ENCODE peak calls at places on chromosomes 5 and 9, in nine cellular contexts. Z is naive thymus-derived CD4-positive, alpha-beta T cell; W is BE2C; L is sigmoid colon; B is GM23338; H is adipocyte; Q is CD8-positive, alpha-beta memory T cell; X is cardiac fibroblast; N is kidney epithelial cell. F is an unnamed sample.

GRCh38 chr5:111790295-111790694 is 33.3 kb upstream of the NREP start:
- DNase-seq in Z (no peak), W (no peak), L (no peak), B (no peak), H (no peak), Q (no peak), X (no peak), N (no peak), F (no peak)

GRCh38 chr9:34961574-34962480 is 3.7 kb downstream of the PHF24 start:
- DNase-seq in Z (no peak), W (no peak), L (no peak), B (peak), H (peak), Q (no peak), X (peak), N (peak), F (no peak)

GRCh38 chr9:127921592-127922120 is 4.8 kb upstream of the ST6GALNAC4 start:
- DNase-seq in Z (peak), W (peak), L (peak), B (peak), H (peak), Q (peak), X (peak), N (no peak), F (peak)

GRCh38 chr9:18320046-18320445 is 153.9 kb upstream of the ADAMTSL1 start:
- DNase-seq in Z (no peak), W (no peak), L (no peak), B (peak), H (no peak), Q (no peak), X (peak), N (no peak), F (no peak)

GRCh38 chr5:119417891-119418781 is 34.2 kb upstream of the HSD17B4 start:
- DNase-seq in Z (no peak), W (no peak), L (no peak), B (no peak), H (peak), Q (no peak), X (peak), N (no peak), F (no peak)

GRCh38 chr9:19992556-19992955 is 203.7 kb upstream of the SLC24A2 start:
- DNase-seq in Z (no peak), W (no peak), L (no peak), B (no peak), H (peak), Q (no peak), X (peak), N (peak), F (no peak)

GRCh38 chr5:125485003-125485641 is 738.7 kb upstream of the ZNF608 start:
- DNase-seq in Z (no peak), W (peak), L (peak), B (peak), H (peak), Q (no peak), X (peak), N (peak), F (no peak)

GRCh38 chr5:30918171-30918570 is 275.3 kb upstream of the CDH6 start:
- DNase-seq in Z (no peak), W (no peak), L (no peak), B (no peak), H (peak), Q (no peak), X (no peak), N (peak), F (no peak)

GRCh38 chr5:168274416-168274815 is 17.0 kb upstream of the WWC1 start:
- DNase-seq in Z (no peak), W (no peak), L (no peak), B (no peak), H (peak), Q (no peak), X (no peak), N (no peak), F (no peak)

GRCh38 chr5:28012538-28012937 is 974.2 kb upstream of the CDH9 start:
- DNase-seq in Z (no peak), W (no peak), L (no peak), B (no peak), H (no peak), Q (no peak), X (no peak), N (no peak), F (no peak)

GRCh38 chr5:90962481-90962880 is 403.9 kb downstream of the ADGRV1 start:
- DNase-seq in Z (no peak), W (no peak), L (no peak), B (no peak), H (no peak), Q (no peak), X (no peak), N (no peak), F (no peak)

GRCh38 chr5:88944751-88945507 is 61.9 kb upstream of the MEF2C start:
- DNase-seq in Z (no peak), W (peak), L (no peak), B (no peak), H (peak), Q (no peak), X (peak), N (no peak), F (no peak)

GRCh38 chr9:123267481-123268239 is 726 bp downstream of the STRBP start:
- DNase-seq in Z (no peak), W (no peak), L (peak), B (peak), H (no peak), Q (peak), X (no peak), N (no peak), F (no peak)

GRCh38 chr9:91845839-91846238 is 104.2 kb downstream of the ROR2 start:
- DNase-seq in Z (no peak), W (no peak), L (no peak), B (no peak), H (no peak), Q (no peak), X (no peak), N (no peak), F (no peak)

GRCh38 chr9:114775981-114776380 is 29.9 kb downstream of the TNFSF15 start:
- DNase-seq in Z (no peak), W (no peak), L (no peak), B (no peak), H (no peak), Q (no peak), X (no peak), N (no peak), F (no peak)

GRCh38 chr5:128825826-128826225 is 139.5 kb upstream of the SLC27A6 start:
- DNase-seq in Z (no peak), W (no peak), L (no peak), B (no peak), H (peak), Q (no peak), X (peak), N (no peak), F (no peak)

GRCh38 chr9:82805027-82805426 is 257.9 kb downstream of the RASEF start:
- DNase-seq in Z (no peak), W (no peak), L (no peak), B (peak), H (no peak), Q (no peak), X (no peak), N (no peak), F (no peak)

GRCh38 chr9:95092321-95093072 is 225.0 kb downstream of the FANCC start:
- DNase-seq in Z (no peak), W (peak), L (peak), B (peak), H (peak), Q (no peak), X (peak), N (peak), F (no peak)

GRCh38 chr5:78925102-78925876 is 59.8 kb downstream of the ARSB start:
- DNase-seq in Z (no peak), W (no peak), L (no peak), B (no peak), H (no peak), Q (no peak), X (no peak), N (no peak), F (no peak)

GRCh38 chr9:87725900-87726709 is at the start of gene CTSL:
- DNase-seq in Z (peak), W (peak), L (peak), B (peak), H (peak), Q (no peak), X (peak), N (no peak), F (peak)

GRCh38 chr9:94801685-94802084 is 75.2 kb downstream of the AOPEP start:
- DNase-seq in Z (no peak), W (no peak), L (no peak), B (no peak), H (no peak), Q (no peak), X (peak), N (no peak), F (no peak)

GRCh38 chr5:150762216-150762615 is 3.4 kb upstream of the DCTN4 start:
- DNase-seq in Z (no peak), W (no peak), L (no peak), B (no peak), H (no peak), Q (no peak), X (peak), N (no peak), F (no peak)

GRCh38 chr5:119340597-119341218 is 15.1 kb upstream of the TNFAIP8 start:
- DNase-seq in Z (peak), W (no peak), L (no peak), B (no peak), H (no peak), Q (peak), X (no peak), N (no peak), F (peak)

GRCh38 chr5:52150501-52150900 is 637.2 kb upstream of the ITGA1 start:
- DNase-seq in Z (no peak), W (no peak), L (no peak), B (peak), H (no peak), Q (no peak), X (no peak), N (no peak), F (no peak)

GRCh38 chr9:115369322-115369957 is 251.5 kb upstream of the TNC start:
- DNase-seq in Z (no peak), W (no peak), L (no peak), B (no peak), H (peak), Q (no peak), X (peak), N (no peak), F (no peak)

GRCh38 chr9:136328011-136328621 is 777 bp downstream of the GPSM1 start:
- DNase-seq in Z (peak), W (no peak), L (no peak), B (no peak), H (peak), Q (no peak), X (no peak), N (no peak), F (no peak)

GRCh38 chr5:118794281-118794680 is 194.1 kb downstream of the DTWD2 start:
- DNase-seq in Z (no peak), W (no peak), L (no peak), B (no peak), H (no peak), Q (no peak), X (no peak), N (no peak), F (no peak)

GRCh38 chr9:110126986-110127864 is 80.7 kb downstream of the C9orf152 start:
- DNase-seq in Z (no peak), W (no peak), L (peak), B (peak), H (no peak), Q (no peak), X (peak), N (no peak), F (no peak)

GRCh38 chr5:180090098-180090768 is 18.7 kb upstream of the RNF130 start:
- DNase-seq in Z (peak), W (peak), L (peak), B (peak), H (peak), Q (peak), X (peak), N (no peak), F (peak)

GRCh38 chr9:113504725-113505590 is 41.4 kb downstream of the RGS3 start:
- DNase-seq in Z (no peak), W (no peak), L (no peak), B (no peak), H (no peak), Q (no peak), X (peak), N (no peak), F (no peak)

GRCh38 chr5:131994533-131995226 is 16.8 kb downstream of the ACSL6 start:
- DNase-seq in Z (no peak), W (no peak), L (no peak), B (peak), H (no peak), Q (no peak), X (no peak), N (no peak), F (no peak)

GRCh38 chr9:29332789-29333188 is 1759.5 kb upstream of the C9orf72 start:
- DNase-seq in Z (no peak), W (no peak), L (no peak), B (no peak), H (peak), Q (no peak), X (peak), N (peak), F (no peak)

GRCh38 chr9:4622016-4622415 is 40.1 kb upstream of the PLPP6 start:
- DNase-seq in Z (no peak), W (no peak), L (no peak), B (peak), H (no peak), Q (no peak), X (no peak), N (no peak), F (no peak)

GRCh38 chr5:106154280-106154716 is 1516.4 kb downstream of the EFNA5 start:
- DNase-seq in Z (no peak), W (no peak), L (peak), B (no peak), H (no peak), Q (no peak), X (no peak), N (no peak), F (no peak)

GRCh38 chr9:120445974-120446373 is 134.0 kb downstream of the CDK5RAP2 start:
- DNase-seq in Z (no peak), W (no peak), L (no peak), B (no peak), H (no peak), Q (no peak), X (no peak), N (no peak), F (no peak)

GRCh38 chr9:100720922-100721321 is 143.0 kb downstream of the CAVIN4 start:
- DNase-seq in Z (no peak), W (no peak), L (no peak), B (no peak), H (no peak), Q (no peak), X (peak), N (no peak), F (no peak)

GRCh38 chr5:9534881-9535517 is 10.9 kb downstream of the SEMA5A start:
- DNase-seq in Z (no peak), W (no peak), L (no peak), B (no peak), H (no peak), Q (no peak), X (peak), N (no peak), F (no peak)

GRCh38 chr5:28473531-28474107 is 1435.2 kb upstream of the CDH9 start:
- DNase-seq in Z (no peak), W (no peak), L (no peak), B (peak), H (peak), Q (no peak), X (peak), N (peak), F (no peak)

GRCh38 chr5:10519729-10520128 is 44.1 kb upstream of the ANKRD33B start:
- DNase-seq in Z (no peak), W (no peak), L (peak), B (no peak), H (no peak), Q (no peak), X (no peak), N (no peak), F (no peak)

GRCh38 chr5:14252793-14253192 is 109.7 kb downstream of the TRIO start:
- DNase-seq in Z (no peak), W (no peak), L (no peak), B (no peak), H (no peak), Q (no peak), X (no peak), N (no peak), F (no peak)

GRCh38 chr5:14250778-14251711 is 107.9 kb downstream of the TRIO start:
- DNase-seq in Z (no peak), W (no peak), L (no peak), B (no peak), H (no peak), Q (no peak), X (no peak), N (no peak), F (no peak)

GRCh38 chr5:14251733-14252132 is 108.6 kb downstream of the TRIO start:
- DNase-seq in Z (no peak), W (no peak), L (no peak), B (no peak), H (no peak), Q (no peak), X (no peak), N (no peak), F (no peak)

GRCh38 chr5:14249258-14250093 is 106.3 kb downstream of the TRIO start:
- DNase-seq in Z (no peak), W (no peak), L (no peak), B (no peak), H (no peak), Q (no peak), X (no peak), N (no peak), F (no peak)

DNA sequence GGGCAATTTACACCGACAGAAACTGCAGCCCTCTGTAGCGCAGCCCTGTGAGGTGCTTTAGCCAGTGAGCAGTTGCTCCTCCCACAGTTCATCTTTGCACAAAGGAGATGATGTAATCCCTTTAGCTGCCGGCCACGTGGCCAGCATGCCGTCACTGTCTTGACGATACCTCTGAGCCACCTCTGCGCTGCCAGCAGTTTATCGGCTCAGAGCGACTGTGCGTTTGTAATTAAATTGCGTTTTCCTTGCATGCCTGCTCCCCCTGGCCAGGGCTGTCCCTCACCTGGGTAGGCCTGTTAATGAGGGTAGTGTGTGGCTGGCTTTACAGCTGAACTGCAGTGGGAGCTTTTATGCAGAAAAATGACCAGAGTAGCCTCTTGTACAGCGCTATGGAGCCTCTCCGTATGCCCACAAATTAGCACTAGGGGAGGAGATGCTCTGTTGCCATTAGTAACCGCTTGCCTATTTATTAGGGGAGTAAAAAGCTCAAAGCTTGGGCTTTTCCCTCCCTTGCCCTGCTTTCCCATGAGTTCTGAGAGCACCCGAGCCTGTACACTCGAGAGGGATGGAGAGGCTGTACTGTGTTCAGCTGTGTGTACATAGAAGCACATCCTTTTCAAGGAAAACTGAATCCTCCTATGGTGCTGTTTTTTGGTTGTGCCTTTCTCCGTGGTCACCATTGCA is 107.1 kb downstream of the TRIO start:
- DNase-seq in Z (no peak), W (peak), L (peak), B (peak), H (peak), Q (no peak), X (peak), N (peak), F (no peak)
- H3K4me3 ChIP-seq in Z (no peak), W (peak), L (no peak), B (no peak), H (peak), Q (no peak), X (no peak), N (peak), F (no peak)

DNA sequence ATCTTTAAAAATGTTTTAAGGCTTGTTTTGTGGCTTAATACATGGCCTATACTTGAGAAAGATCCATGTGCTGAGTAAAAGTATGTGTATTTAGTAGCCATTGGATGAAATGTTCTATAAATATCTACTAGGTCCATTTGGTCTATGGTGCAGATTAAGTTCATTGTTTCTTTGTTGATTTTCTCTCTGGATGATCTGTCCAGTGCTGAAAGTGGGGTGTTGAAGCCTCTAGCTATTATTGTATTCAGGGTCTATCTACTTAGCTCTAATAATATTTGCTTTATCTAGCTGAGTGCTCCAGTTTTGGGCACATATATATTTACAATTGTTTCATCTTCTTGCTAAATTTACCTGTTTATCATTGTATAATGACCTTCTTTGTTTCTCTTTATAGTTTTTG is 272.2 kb upstream of the NR4A3 start:
- DNase-seq in Z (no peak), W (no peak), L (no peak), B (no peak), H (no peak), Q (no peak), X (no peak), N (no peak), F (no peak)
- H3K4me3 ChIP-seq in Z (no peak), W (no peak), L (no peak), B (no peak), H (no peak), Q (no peak), X (no peak), N (no peak), F (no peak)

GRCh38 chr9:17003576-17004240 is 131.1 kb upstream of the CNTLN start:
- DNase-seq in Z (no peak), W (no peak), L (no peak), B (no peak), H (peak), Q (no peak), X (peak), N (no peak), F (no peak)

GRCh38 chr9:17009071-17009470 is 125.8 kb upstream of the CNTLN start:
- DNase-seq in Z (no peak), W (no peak), L (no peak), B (no peak), H (no peak), Q (no peak), X (no peak), N (no peak), F (no peak)

GRCh38 chr9:17004500-17004899 is 130.3 kb upstream of the CNTLN start:
- DNase-seq in Z (no peak), W (no peak), L (no peak), B (peak), H (peak), Q (no peak), X (peak), N (peak), F (no peak)

GRCh38 chr9:17005085-17005484 is 129.8 kb upstream of the CNTLN start:
- DNase-seq in Z (no peak), W (peak), L (peak), B (peak), H (peak), Q (no peak), X (peak), N (peak), F (no peak)
- H3K4me3 ChIP-seq in Z (no peak), W (peak), L (no peak), B (no peak), H (peak), Q (no peak), X (no peak), N (peak), F (no peak)

GRCh38 chr5:5150667-5151066 is 10.5 kb downstream of the ADAMTS16 start:
- DNase-seq in Z (no peak), W (no peak), L (no peak), B (no peak), H (no peak), Q (no peak), X (no peak), N (no peak), F (no peak)

GRCh38 chr5:5144441-5144840 is 4.3 kb downstream of the ADAMTS16 start:
- DNase-seq in Z (no peak), W (no peak), L (no peak), B (no peak), H (no peak), Q (no peak), X (no peak), N (no peak), F (no peak)

GRCh38 chr5:5149154-5149553 is 9.0 kb downstream of the ADAMTS16 start:
- DNase-seq in Z (no peak), W (no peak), L (no peak), B (no peak), H (no peak), Q (no peak), X (no peak), N (no peak), F (no peak)

GRCh38 chr5:5145651-5146529 is 5.8 kb downstream of the ADAMTS16 start:
- DNase-seq in Z (no peak), W (no peak), L (no peak), B (no peak), H (no peak), Q (no peak), X (peak), N (no peak), F (no peak)

GRCh38 chr5:5146530-5147160 is 6.5 kb downstream of the ADAMTS16 start:
- DNase-seq in Z (no peak), W (no peak), L (no peak), B (no peak), H (no peak), Q (no peak), X (peak), N (no peak), F (no peak)
- H3K4me3 ChIP-seq in Z (no peak), W (no peak), L (no peak), B (no peak), H (peak), Q (no peak), X (no peak), N (no peak), F (no peak)

F was measured in effector memory CD4-positive, alpha-beta T cell.